ENCODE peak calls at places on chromosomes 13 and 19, in eight cellular contexts. E is effector memory CD4-positive, alpha-beta T cell; X is GOT3; Z is breast epithelium; C is kidney epithelial cell; N is activated CD4-positive, alpha-beta T cell treated with anti-CD3 and anti-CD28 coated beads for 24 hours; W is aorta; J is kidney glomerular epithelial cell. D is an unnamed sample.

GRCh38 chr19:55418185-55418584 is 10.6 kb upstream of the UBE2S start:
- DNase-seq in E (peak; percentile 11), X (peak; percentile 51), Z (peak; percentile 35), C (peak; percentile 50), N (no peak), W (no peak), J (peak; percentile 53), D (no peak)

GRCh38 chr19:45764487-45764886 is 4.6 kb downstream of the SIX5 start:
- DNase-seq in E (no peak), X (no peak), Z (no peak), C (no peak), N (no peak), W (no peak), J (no peak), D (no peak)

GRCh38 chr13:49936943-49937273 is 768 bp upstream of the SPRYD7 start:
- DNase-seq in E (no peak), X (no peak), Z (no peak), C (no peak), N (no peak), W (no peak), J (no peak), D (no peak)

GRCh38 chr19:617551-618246 is 15.6 kb downstream of the POLRMT start:
- DNase-seq in E (no peak), X (no peak), Z (no peak), C (no peak), N (no peak), W (no peak), J (no peak), D (no peak)

GRCh38 chr13:44854264-44855060 is 134.8 kb downstream of the NUFIP1 start:
- DNase-seq in E (no peak), X (no peak), Z (no peak), C (no peak), N (no peak), W (no peak), J (no peak), D (no peak)

GRCh38 chr13:97648171-97648880 is 214.4 kb downstream of the RAP2A start:
- DNase-seq in E (no peak), X (no peak), Z (no peak), C (no peak), N (no peak), W (no peak), J (no peak), D (no peak)

GRCh38 chr13:23551213-23552008 is 18.8 kb upstream of the TNFRSF19 start:
- DNase-seq in E (no peak), X (no peak), Z (no peak), C (no peak), N (no peak), W (no peak), J (peak; percentile 10), D (no peak)

GRCh38 chr13:29503041-29503837 is 92.2 kb downstream of the SLC7A1 start:
- DNase-seq in E (no peak), X (no peak), Z (no peak), C (no peak), N (no peak), W (no peak), J (no peak), D (no peak)

GRCh38 chr19:495440-496332 is 600 bp upstream of the MADCAM1 start:
- DNase-seq in E (no peak), X (no peak), Z (no peak), C (no peak), N (peak; percentile 30), W (no peak), J (no peak), D (no peak)

GRCh38 chr19:3084943-3085342 is 9.2 kb upstream of the GNA11 start:
- DNase-seq in E (no peak), X (no peak), Z (no peak), C (no peak), N (no peak), W (no peak), J (no peak), D (no peak)

GRCh38 chr13:112067121-112067741 is at the start of gene SOX1:
- DNase-seq in E (no peak), X (no peak), Z (no peak), C (no peak), N (no peak), W (no peak), J (no peak), D (no peak)